ENCODE peak calls at places on chromosomes 4 and X, in seven cellular contexts. N is HFFc6; V is activated CD4-positive, alpha-beta T cell treated with anti-CD3 and anti-CD28 coated beads, Interleukin-2, amount 10 ng/mL, durations not matched to agents 7 days and 5 days; Z is ELR; P is NCI-H1694; S is IMR-90; Y is bronchial epithelial cell. G is an unnamed sample.

GRCh38 chr4:37762294-37763163 is 64.0 kb upstream of the PGM2 start:
- DNase-seq in V (no peak), P (no peak), N (peak), S (peak), Z (peak), Y (peak), G (no peak)

GRCh38 chrX:5752831-5753230 is 475.8 kb downstream of the NLGN4X start:
- DNase-seq in N (no peak), Z (no peak), P (no peak), Y (no peak), S (no peak), V (no peak), G (no peak)

GRCh38 chrX:36957425-36958328 is 50.5 kb upstream of the FAM47C start:
- DNase-seq in P (no peak), S (no peak), V (no peak), N (no peak), Z (no peak), Y (no peak), G (no peak)

GRCh38 chrX:42732506-42732905 is 45.5 kb downstream of the PPP1R2C start:
- DNase-seq in V (no peak), S (no peak), Y (no peak), P (no peak), Z (no peak), N (no peak), G (no peak)

GRCh38 chr4:85928775-85929585 is 430.9 kb downstream of the MAPK10 start:
- DNase-seq in V (no peak), P (no peak), Z (peak), S (peak), N (peak), Y (peak), G (no peak)

GRCh38 chr4:120919358-120919757 is 3.2 kb downstream of the PRDM5 start:
- DNase-seq in Y (peak), S (no peak), Z (no peak), N (no peak), P (no peak), V (no peak), G (no peak)

GRCh38 chrX:140123446-140123845 is 158.1 kb upstream of the CXorf66 start:
- DNase-seq in V (no peak), N (no peak), Y (peak), Z (peak), P (no peak), S (no peak), G (no peak)

GRCh38 chrX:15146515-15146914 is 123.4 kb downstream of the ASB9 start:
- DNase-seq in V (no peak), Z (peak), N (no peak), P (no peak), S (no peak), Y (no peak), G (peak)

GRCh38 chr4:143773998-143774898 is 73.8 kb upstream of the FREM3 start:
- DNase-seq in N (peak), Z (peak), V (peak), Y (peak), P (peak), S (peak), G (peak)

G was measured in Peyer's patch.